ENCODE peak calls at places on chromosomes 4 and X, in eight cellular contexts. Y, N, J, V, S, D, O and I are unnamed samples.

GRCh38 chr4:128191115-128191897 is 96.3 kb downstream of the PGRMC2 start:
- DNase-seq in S (peak; percentile 69), J (peak; percentile 76), O (peak; percentile 61), D (peak; percentile 82), Y (peak; percentile 57), N (peak; percentile 47), V (peak; percentile 77), I (peak; percentile 62)

GRCh38 chrX:97691901-97692455 is 808.3 kb downstream of the RPA4 start:
- DNase-seq in Y (no peak), N (no peak), O (no peak), D (peak; percentile 6), S (no peak), J (peak; percentile 50), V (no peak), I (no peak)

GRCh38 chr4:118821590-118822293 is 14.2 kb downstream of the SEC24D start:
- DNase-seq in O (no peak), N (no peak), J (no peak), D (no peak), S (no peak), Y (no peak), V (no peak), I (no peak)

GRCh38 chrX:28127662-28128061 is 146.4 kb upstream of the DCAF8L1 start:
- DNase-seq in Y (no peak), N (no peak), S (no peak), D (no peak), J (peak; percentile 56), V (no peak), O (no peak), I (no peak)

GRCh38 chr4:119099227-119099910 is 36.3 kb upstream of the MYOZ2 start:
- DNase-seq in S (no peak), D (peak; percentile 89), J (no peak), V (peak; percentile 94), N (no peak), Y (no peak), O (no peak), I (no peak)

GRCh38 chr4:710116-710515 is 4.5 kb downstream of the PCGF3 start:
- DNase-seq in D (no peak), S (no peak), N (no peak), J (no peak), O (no peak), V (no peak), Y (no peak), I (no peak)

GRCh38 chr4:158999166-158999682 is 103.7 kb upstream of the RAPGEF2 start:
- DNase-seq in O (no peak), J (no peak), V (no peak), D (no peak), Y (no peak), S (no peak), N (no peak), I (no peak)

GRCh38 chrX:55056820-55057690 is 17.8 kb upstream of the PAGE2B start:
- DNase-seq in V (peak; percentile 29), Y (peak; percentile 0), D (peak; percentile 56), S (peak; percentile 3), J (peak; percentile 81), N (no peak), O (no peak), I (no peak)

GRCh38 chr4:39233783-39234182 is 51.5 kb downstream of the WDR19 start:
- DNase-seq in J (no peak), O (no peak), Y (no peak), S (no peak), D (no peak), V (no peak), N (no peak), I (no peak)

GRCh38 chrX:74449322-74449936 is 28.1 kb downstream of the SLC16A2 start:
- DNase-seq in O (no peak), N (no peak), J (no peak), S (peak; percentile 43), V (peak; percentile 25), Y (no peak), D (peak; percentile 4), I (no peak)

GRCh38 chr4:5812506-5813229 is 80.2 kb downstream of the CRMP1 start:
- DNase-seq in J (peak; percentile 36), O (peak; percentile 69), N (peak; percentile 56), S (no peak), Y (peak; percentile 56), D (peak; percentile 84), V (peak; percentile 79), I (peak; percentile 60)

GRCh38 chr4:28386776-28387175 is 1526.1 kb downstream of the STIM2 start:
- DNase-seq in J (no peak), V (no peak), Y (no peak), N (no peak), O (no peak), D (no peak), S (no peak), I (no peak)

GRCh38 chr4:186932631-186933150 is 209.0 kb upstream of the FAT1 start:
- DNase-seq in D (no peak), O (no peak), N (no peak), J (peak; percentile 69), S (no peak), V (peak; percentile 96), Y (no peak), I (no peak)

GRCh38 chrX:24298191-24298590 is 15.7 kb downstream of the SUPT20HL2 start:
- DNase-seq in V (peak; percentile 28), Y (no peak), D (no peak), O (no peak), S (no peak), J (peak; percentile 39), N (no peak), I (no peak)

GRCh38 chr4:122827899-122828601 is 1.4 kb downstream of the FGF2 start:
- DNase-seq in J (peak; percentile 71), N (no peak), O (peak; percentile 81), V (peak; percentile 61), Y (peak; percentile 53), S (peak; percentile 41), D (peak; percentile 79), I (peak; percentile 48)

GRCh38 chr4:156575430-156576073 is 396.0 kb downstream of the PDGFC start:
- DNase-seq in D (no peak), N (no peak), O (no peak), V (peak; percentile 52), Y (no peak), J (no peak), S (no peak), I (no peak)